ENCODE peak calls at places on chromosome 5, in eight cellular contexts. U, S, J, D, L, X, K and R are unnamed samples.
A peak's percentile ranks its signal among the peaks of the same experiment; 100 is the strongest.

GRCh38 chr5:3456121-3456681 is 139.4 kb upstream of the IRX1 start:
- DNase-seq in U (no peak), S (no peak), J (no peak), D (no peak), L (no peak), X (no peak), K (no peak), R (no peak)

GRCh38 chr5:59525957-59526356 is 367.6 kb downstream of the PDE4D start:
- DNase-seq in U (no peak), S (no peak), J (peak; percentile 65), D (no peak), L (no peak), X (no peak), K (no peak), R (no peak)

GRCh38 chr5:14863105-14863504 is 8.5 kb downstream of the ANKH start:
- DNase-seq in U (no peak), S (no peak), J (no peak), D (no peak), L (no peak), X (no peak), K (no peak), R (no peak)

GRCh38 chr5:80825780-80826460 is 134.2 kb upstream of the RASGRF2 start:
- DNase-seq in U (no peak), S (no peak), J (peak; percentile 36), D (no peak), L (no peak), X (no peak), K (no peak), R (no peak)

GRCh38 chr5:6466975-6467567 is 18.4 kb downstream of the UBE2QL1 start:
- DNase-seq in U (no peak), S (no peak), J (no peak), D (no peak), L (no peak), X (no peak), K (no peak), R (no peak)

GRCh38 chr5:96247097-96247675 is 185.9 kb downstream of the PCSK1 start:
- DNase-seq in U (no peak), S (peak; percentile 66), J (peak; percentile 50), D (no peak), L (no peak), X (no peak), K (no peak), R (peak; percentile 43)

GRCh38 chr5:135395451-135395850 is 3.6 kb downstream of the MACROH2A1 start:
- DNase-seq in U (no peak), S (no peak), J (no peak), D (no peak), L (no peak), X (no peak), K (no peak), R (no peak)

GRCh38 chr5:51811883-51812282 is 428.6 kb downstream of the ISL1 start:
- DNase-seq in U (no peak), S (no peak), J (no peak), D (no peak), L (no peak), X (no peak), K (peak; percentile 8), R (no peak)

GRCh38 chr5:67146574-67146973 is 50.0 kb downstream of the CD180 start:
- DNase-seq in U (no peak), S (no peak), J (peak; percentile 49), D (no peak), L (peak; percentile 4), X (no peak), K (no peak), R (no peak)

GRCh38 chr5:173727839-173728778 is 111.7 kb upstream of the BOD1 start:
- DNase-seq in U (no peak), S (no peak), J (no peak), D (no peak), L (no peak), X (no peak), K (no peak), R (no peak)

GRCh38 chr5:168770036-168770498 is 190.9 kb upstream of the PANK3 start:
- DNase-seq in U (no peak), S (no peak), J (peak; percentile 20), D (no peak), L (no peak), X (no peak), K (no peak), R (no peak)

GRCh38 chr5:174828786-174829510 is 104.6 kb downstream of the MSX2 start:
- DNase-seq in U (no peak), S (no peak), J (peak; percentile 3), D (no peak), L (no peak), X (no peak), K (no peak), R (no peak)

GRCh38 chr5:89998505-89998904 is 411.1 kb downstream of the CETN3 start:
- DNase-seq in U (no peak), S (no peak), J (no peak), D (no peak), L (no peak), X (no peak), K (no peak), R (no peak)

GRCh38 chr5:146002491-146002890 is 66.1 kb downstream of the SH3RF2 start:
- DNase-seq in U (no peak), S (no peak), J (no peak), D (no peak), L (no peak), X (no peak), K (no peak), R (no peak)

GRCh38 chr5:38509185-38509584 is 47.3 kb downstream of the LIFR start:
- DNase-seq in U (no peak), S (no peak), J (peak; percentile 68), D (no peak), L (no peak), X (no peak), K (no peak), R (no peak)

GRCh38 chr5:84614907-84615306 is 230.2 kb upstream of the EDIL3 start:
- DNase-seq in U (no peak), S (no peak), J (no peak), D (no peak), L (no peak), X (no peak), K (no peak), R (no peak)

DNA sequence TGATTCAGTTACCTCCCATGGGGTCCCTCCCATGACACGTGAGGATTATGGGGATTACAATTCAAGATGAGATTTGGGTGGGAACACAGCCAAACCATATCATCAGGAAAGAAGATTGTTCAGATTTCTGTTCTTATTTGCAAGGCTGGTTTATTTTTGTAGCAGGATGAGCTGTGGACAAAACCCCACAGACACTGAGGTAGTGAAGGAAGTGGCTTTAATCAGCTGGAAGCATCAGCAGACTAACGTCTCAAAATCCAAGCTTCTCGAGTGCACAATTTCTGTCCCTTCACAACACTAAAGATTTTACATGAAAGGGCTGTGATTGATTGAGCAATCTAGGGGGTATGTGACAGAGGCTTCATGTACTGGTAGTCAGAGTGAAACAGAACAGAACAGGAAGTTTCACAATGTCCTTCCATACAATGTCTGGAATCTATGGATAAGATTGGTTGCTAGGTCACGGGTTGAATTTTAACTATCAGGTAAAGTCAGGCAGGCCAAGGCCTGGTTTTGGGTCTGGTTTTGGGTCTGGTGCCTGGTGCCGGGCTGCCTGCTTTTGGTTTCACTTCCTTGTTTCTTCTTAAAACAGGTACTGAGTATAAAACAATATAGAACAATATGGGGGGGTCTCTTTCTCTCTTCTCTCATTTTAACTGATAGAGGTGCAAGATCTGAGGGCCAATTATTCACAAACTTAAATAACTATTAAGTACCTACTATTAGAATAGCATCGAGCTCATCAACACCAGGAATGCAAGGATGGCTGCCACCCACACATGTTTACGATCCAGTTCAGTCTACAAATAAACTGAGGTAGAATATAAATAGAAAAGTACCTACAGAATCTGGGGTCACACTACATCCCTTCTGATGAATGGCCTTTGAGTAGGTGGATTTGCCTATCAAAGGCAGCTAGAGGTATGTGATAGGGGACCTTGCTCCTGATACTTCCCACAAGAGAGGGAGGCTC is 91.5 kb upstream of the ZNF366 start:
- DNase-seq in U (no peak), S (no peak), J (peak; percentile 93), D (no peak), L (peak; percentile 96), X (no peak), K (peak; percentile 30), R (no peak)
- H3K4me1 ChIP-seq in U (no peaks in the 10 kb centered on the region), S (peaks cover 52% of the 10 kb centered on the region), J (peaks cover 14% of the 10 kb centered on the region), D (peaks cover 29% of the 10 kb centered on the region), L (peaks cover 11% of the 10 kb centered on the region), X (peaks cover 48% of the 10 kb centered on the region), K (peaks cover 57% of the 10 kb centered on the region), R (peaks cover 65% of the 10 kb centered on the region)

GRCh38 chr5:119072496-119072895 is 1.6 kb downstream of the DMXL1 start:
- DNase-seq in U (no peak), S (no peak), J (no peak), D (no peak), L (no peak), X (no peak), K (no peak), R (no peak)

GRCh38 chr5:119076080-119076479 is 5.2 kb downstream of the DMXL1 start:
- DNase-seq in U (no peak), S (no peak), J (no peak), D (no peak), L (no peak), X (no peak), K (no peak), R (no peak)

GRCh38 chr5:119071573-119071874 is 637 bp downstream of the DMXL1 start:
- DNase-seq in U (no peak), S (no peak), J (no peak), D (no peak), L (no peak), X (no peak), K (no peak), R (no peak)

GRCh38 chr5:119077444-119077843 is 6.6 kb downstream of the DMXL1 start:
- DNase-seq in U (no peak), S (no peak), J (no peak), D (no peak), L (no peak), X (no peak), K (no peak), R (no peak)

GRCh38 chr5:119074419-119074818 is 3.5 kb downstream of the DMXL1 start:
- DNase-seq in U (no peak), S (no peak), J (no peak), D (no peak), L (no peak), X (no peak), K (no peak), R (no peak)
- H3K4me1 ChIP-seq in U (peaks cover 9% of the 10 kb centered on the region), S (peaks cover 74% of the 10 kb centered on the region), J (peaks cover 25% of the 10 kb centered on the region), D (peaks cover 11% of the 10 kb centered on the region), L (no peaks in the 10 kb centered on the region), X (peaks cover 72% of the 10 kb centered on the region), K (peaks cover 21% of the 10 kb centered on the region), R (peaks cover 13% of the 10 kb centered on the region)

GRCh38 chr5:163869611-163870010 is 364.2 kb downstream of the MAT2B start:
- DNase-seq in U (no peak), S (no peak), J (no peak), D (no peak), L (no peak), X (no peak), K (no peak), R (no peak)

GRCh38 chr5:163867324-163867723 is 361.9 kb downstream of the MAT2B start:
- DNase-seq in U (no peak), S (no peak), J (peak; percentile 57), D (no peak), L (no peak), X (no peak), K (no peak), R (no peak)

GRCh38 chr5:163867738-163868137 is 362.3 kb downstream of the MAT2B start:
- DNase-seq in U (no peak), S (no peak), J (peak; percentile 70), D (no peak), L (no peak), X (no peak), K (no peak), R (no peak)
- H3K4me1 ChIP-seq in U (no peaks in the 10 kb centered on the region), S (no peaks in the 10 kb centered on the region), J (peaks cover 6% of the 10 kb centered on the region), D (no peaks in the 10 kb centered on the region), L (no peaks in the 10 kb centered on the region), X (no peaks in the 10 kb centered on the region), K (no peaks in the 10 kb centered on the region), R (no peaks in the 10 kb centered on the region)

GRCh38 chr5:42672925-42673324 is 83.7 kb upstream of the CCDC152 start:
- DNase-seq in U (no peak), S (no peak), J (no peak), D (no peak), L (no peak), X (no peak), K (no peak), R (no peak)
- H3K4me1 ChIP-seq in U (no peaks in the 10 kb centered on the region), S (peaks cover 4% of the 10 kb centered on the region), J (peaks cover 5% of the 10 kb centered on the region), D (no peaks in the 10 kb centered on the region), L (no peaks in the 10 kb centered on the region), X (no peaks in the 10 kb centered on the region), K (no peaks in the 10 kb centered on the region), R (no peaks in the 10 kb centered on the region)